ENCODE peak calls at places on chromosomes 6 and 20, in seven cellular contexts. F is MM.1S, Z is bronchial epithelial cell, B is stomach, M is right atrium auricular region, W is A673, V is retinal pigment epithelial cell. X is an unnamed sample.

GRCh38 chr6:151440930-151441329 is 11.0 kb downstream of the RMND1 start:
- DNase-seq in Z (peak; percentile 8), W (no peak), M (no peak), V (no peak), F (peak; percentile 38), B (no peak), X (no peak)

GRCh38 chr20:1844723-1845523 is 50.3 kb upstream of the SIRPA start:
- DNase-seq in V (no peak), W (peak; percentile 54), M (no peak), Z (no peak), F (peak; percentile 78), B (peak; percentile 35), X (no peak)

GRCh38 chr6:113999284-113999683 is 28.3 kb upstream of the HDAC2 start:
- DNase-seq in F (no peak), V (no peak), Z (no peak), W (no peak), M (no peak), B (no peak), X (no peak)

GRCh38 chr6:64955435-64955848 is 751.6 kb downstream of the EYS start:
- DNase-seq in F (no peak), M (no peak), W (peak; percentile 5), V (no peak), B (no peak), Z (no peak), X (no peak)

GRCh38 chr6:23503173-23503572 is 622.8 kb upstream of the NRSN1 start:
- DNase-seq in W (no peak), F (no peak), Z (no peak), B (no peak), M (no peak), V (no peak), X (no peak)

GRCh38 chr6:19864285-19864684 is 27.1 kb downstream of the ID4 start:
- DNase-seq in Z (no peak), V (no peak), W (no peak), B (no peak), M (no peak), F (no peak), X (no peak)

GRCh38 chr6:170256641-170257040 is 34.2 kb downstream of the DLL1 start:
- DNase-seq in F (no peak), M (no peak), Z (no peak), B (no peak), V (no peak), W (no peak), X (no peak)

GRCh38 chr6:135044639-135045038 is 10.0 kb downstream of the HBS1L start:
- DNase-seq in M (no peak), V (no peak), F (no peak), Z (no peak), W (peak; percentile 15), B (no peak), X (no peak)

GRCh38 chr6:83867527-83868161 is 8.2 kb downstream of the CYB5R4 start:
- DNase-seq in W (peak; percentile 60), Z (peak; percentile 98), M (peak; percentile 64), V (peak; percentile 54), B (peak; percentile 36), F (no peak), X (no peak)

GRCh38 chr6:145327497-145328055 is 407.7 kb downstream of the EPM2A start:
- DNase-seq in W (no peak), B (no peak), Z (no peak), M (no peak), V (no peak), F (no peak), X (no peak)

GRCh38 chr6:165760803-165761185 is 97.8 kb upstream of the PDE10A start:
- DNase-seq in Z (no peak), V (no peak), B (no peak), W (no peak), F (peak; percentile 7), M (no peak), X (no peak)

GRCh38 chr20:51042657-51043247 is 19.8 kb upstream of the KCNG1 start:
- DNase-seq in Z (no peak), W (no peak), V (no peak), M (no peak), B (no peak), F (no peak), X (no peak)

GRCh38 chr20:58135441-58136170 is 92.8 kb downstream of the ANKRD60 start:
- DNase-seq in M (peak; percentile 53), F (no peak), Z (peak; percentile 79), W (no peak), B (no peak), V (no peak), X (no peak)

DNA sequence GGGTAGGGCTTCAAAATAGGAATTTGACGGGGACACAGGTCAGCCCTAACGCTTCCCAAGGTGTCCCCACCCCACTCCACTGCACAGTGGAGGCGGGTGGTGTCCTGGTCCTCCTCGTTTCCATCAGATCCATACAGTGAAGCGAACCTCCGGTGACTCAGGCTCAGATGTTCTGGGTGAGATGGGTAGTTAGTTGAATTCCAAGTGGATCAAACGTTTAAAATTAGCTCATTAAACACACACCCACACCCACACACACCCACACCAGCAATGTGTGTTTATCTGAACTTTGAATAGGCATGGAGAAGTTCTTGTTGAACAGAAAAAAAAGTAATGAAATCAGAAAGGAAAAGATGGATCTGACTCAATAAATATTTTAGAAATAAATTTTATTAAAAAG is 58.9 kb downstream of the CDH4 start:
- DNase-seq in B (no peak), V (no peak), Z (peak; percentile 45), F (no peak), W (no peak), M (no peak), X (no peak)
- H3K4me3 ChIP-seq in B (no peak overlapping the region), V (no peak overlapping the region), Z (no peak overlapping the region), F (no peak overlapping the region), W (no peak overlapping the region), M (no peak overlapping the region), X (no peak overlapping the region)

DNA sequence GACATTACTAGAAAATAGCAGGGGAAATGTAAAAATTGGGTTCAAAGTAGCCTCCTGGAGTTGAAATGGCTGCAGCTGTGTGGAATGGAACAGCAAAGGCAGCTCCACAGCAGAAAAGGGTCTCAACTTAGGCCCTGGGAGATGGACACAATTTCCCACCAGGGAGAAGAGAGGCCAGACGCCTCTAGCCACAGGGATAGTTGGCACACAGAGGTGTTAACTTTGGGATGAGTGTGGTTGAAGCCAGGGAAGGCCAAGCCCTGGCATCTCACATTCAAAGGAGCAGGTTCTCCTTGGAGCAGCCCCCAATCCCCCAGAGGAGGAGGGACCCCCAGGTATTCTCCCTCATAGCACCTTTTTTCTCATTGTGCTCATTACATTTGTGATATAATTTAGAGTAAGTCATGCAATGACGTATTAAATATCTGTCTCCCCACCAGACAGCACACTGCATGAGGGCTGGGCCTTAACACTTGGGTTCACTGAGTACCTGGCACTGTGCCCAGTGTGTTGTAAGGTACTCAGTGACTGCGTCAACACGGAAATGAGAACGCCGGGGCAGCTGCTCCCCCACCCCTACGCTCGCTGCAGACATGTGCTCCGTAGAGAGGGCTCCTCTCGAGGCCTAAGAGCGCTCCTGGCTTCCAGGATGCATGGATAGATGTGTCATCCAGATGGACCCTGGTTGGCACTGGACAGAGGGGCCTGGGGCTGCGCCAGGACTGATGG is 76.0 kb upstream of the CD93 start:
- DNase-seq in M (peak; percentile 95), W (peak; percentile 46), Z (peak; percentile 98), F (no peak), V (peak; percentile 88), B (peak; percentile 94), X (peak; percentile 87)
- TF ChIP-seq CTCF in M (no peak), W (no peak), Z (no peak), F (no peak), V (no peak), B (no peak), X (no peak)

DNA sequence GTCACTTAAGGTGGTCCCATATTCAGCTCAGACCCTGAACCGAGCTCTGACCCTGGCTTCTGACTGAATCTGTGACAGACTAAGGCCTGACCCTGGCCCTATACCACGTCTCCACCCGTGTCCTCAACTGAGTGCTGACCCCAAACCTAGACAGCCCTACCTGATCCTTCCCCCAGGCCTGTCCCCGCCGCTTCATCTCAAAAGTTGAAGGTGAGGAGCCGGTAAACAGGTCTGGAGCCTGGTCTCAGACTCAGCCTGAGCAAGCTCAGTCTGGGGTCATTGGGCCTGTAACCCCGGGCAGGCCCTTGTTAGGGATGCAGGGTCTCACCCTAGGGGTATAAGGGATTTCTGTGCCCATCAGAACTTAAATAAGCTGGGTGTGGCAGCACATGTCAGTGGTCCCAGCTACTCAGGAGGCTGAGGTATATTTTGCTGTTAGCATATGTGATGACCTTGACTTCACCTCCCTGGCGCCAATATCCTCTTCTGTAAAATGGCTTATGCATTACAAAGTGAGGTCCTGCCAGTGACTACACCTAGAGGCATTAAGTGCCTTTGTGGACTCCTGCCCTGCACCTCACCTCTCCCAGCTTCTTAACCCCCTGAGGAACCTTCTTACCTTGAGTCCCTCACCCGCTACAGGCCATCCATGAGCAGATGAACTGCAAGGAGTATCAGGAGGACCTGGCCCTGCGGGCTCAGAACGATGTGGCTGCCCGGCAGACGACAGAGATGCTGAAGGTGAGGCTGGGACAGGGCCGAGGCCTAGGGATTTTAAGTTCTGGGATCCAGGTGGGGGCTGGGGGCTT is 20.0 kb downstream of the RBCK1 start:
- DNase-seq in F (no peak), Z (no peak), W (no peak), M (no peak), B (no peak), V (no peak), X (no peak)
- H3K4me3 ChIP-seq in F (no peak overlapping the region), Z (no peak overlapping the region), W (no peak overlapping the region), M (no peak overlapping the region), B (no peak overlapping the region), V (no peak overlapping the region), X (no peak overlapping the region)

GRCh38 chr6:43308101-43308989 is at the start of gene CRIP3:
- DNase-seq in W (peak; percentile 56), B (peak; percentile 34), V (no peak), Z (peak; percentile 28), F (peak; percentile 39), M (no peak), X (no peak)
- TF ChIP-seq CTCF in W (no peak), B (no peak), V (peak; percentile 45), Z (peak; percentile 72), F (peak; percentile 51), M (no peak), X (peak; percentile 51)

GRCh38 chr6:31622678-31623077 is 2.2 kb downstream of the PRRC2A start:
- DNase-seq in B (peak; percentile 71), W (no peak), F (no peak), M (no peak), V (no peak), Z (peak; percentile 63), X (no peak)
- H3K4me3 ChIP-seq in B (peak overlapping the region; percentile 86), W (peak overlapping the region; percentile 76), F (no peak overlapping the region), M (no peak overlapping the region), V (peak overlapping the region; percentile 80), Z (no peak overlapping the region), X (peak overlapping the region; percentile 94)

X was measured in epithelial cell of proximal tubule.